ENCODE peak calls at places on chromosomes 6 and 20, in seven cellular contexts. G is endothelial cell; U is glutamatergic neuron; T is mucosa of descending colon; K is CD8-positive, alpha-beta T cell; V is hepatocyte; W is pancreas. H is an unnamed sample.

GRCh38 chr6:100464162-100464851 is 414 bp downstream of the SIM1 start:
- DNase-seq in G (peak; percentile 30), T (no peak), V (no peak), K (no peak), U (peak; percentile 75), W (no peak), H (no peak)

GRCh38 chr6:81451787-81452186 is 300.7 kb downstream of the TENT5A start:
- DNase-seq in T (no peak), G (no peak), V (peak; percentile 70), K (no peak), U (no peak), W (no peak), H (no peak)

GRCh38 chr6:30555428-30556005 is 772 bp downstream of the GNL1 start:
- DNase-seq in G (peak; percentile 52), U (peak; percentile 54), T (peak; percentile 76), K (no peak), W (no peak), V (peak; percentile 77), H (peak; percentile 45)

GRCh38 chr6:100464910-100465700 is at the start of gene SIM1:
- DNase-seq in G (peak; percentile 87), V (peak; percentile 73), W (peak; percentile 88), K (no peak), T (peak; percentile 51), U (peak; percentile 89), H (peak; percentile 58)

GRCh38 chr6:30075094-30075986 is at the start of gene RNF39:
- DNase-seq in W (no peak), T (peak; percentile 55), K (no peak), U (peak; percentile 64), G (no peak), V (peak; percentile 58), H (no peak)

GRCh38 chr20:38172344-38172743 is 7.3 kb upstream of the TGM2 start:
- DNase-seq in K (no peak), G (no peak), V (no peak), T (no peak), W (no peak), U (no peak), H (no peak)

GRCh38 chr6:156866181-156866862 is 89.1 kb downstream of the ARID1B start:
- DNase-seq in K (peak; percentile 17), G (no peak), V (peak; percentile 26), W (no peak), U (no peak), T (no peak), H (no peak)

GRCh38 chr20:19457551-19457950 is 245.1 kb downstream of the SLC24A3 start:
- DNase-seq in K (no peak), V (no peak), U (no peak), G (no peak), T (no peak), W (no peak), H (no peak)

GRCh38 chr6:35310265-35310831 is 12.7 kb downstream of the DEF6 start:
- DNase-seq in V (no peak), T (no peak), W (no peak), G (no peak), K (no peak), U (no peak), H (no peak)

GRCh38 chr6:149855741-149856140 is 8.4 kb downstream of the LRP11 start:
- DNase-seq in K (no peak), U (no peak), V (no peak), W (no peak), G (no peak), T (no peak), H (no peak)

GRCh38 chr20:59403261-59403961 is 103.0 kb downstream of the EDN3 start:
- DNase-seq in V (peak; percentile 79), K (peak; percentile 86), T (peak; percentile 63), W (peak; percentile 31), G (peak; percentile 86), U (peak; percentile 86), H (peak; percentile 86)

GRCh38 chr20:51661609-51662178 is 106.5 kb downstream of the ATP9A start:
- DNase-seq in V (peak; percentile 47), U (no peak), G (no peak), K (peak; percentile 16), W (no peak), T (no peak), H (no peak)

DNA sequence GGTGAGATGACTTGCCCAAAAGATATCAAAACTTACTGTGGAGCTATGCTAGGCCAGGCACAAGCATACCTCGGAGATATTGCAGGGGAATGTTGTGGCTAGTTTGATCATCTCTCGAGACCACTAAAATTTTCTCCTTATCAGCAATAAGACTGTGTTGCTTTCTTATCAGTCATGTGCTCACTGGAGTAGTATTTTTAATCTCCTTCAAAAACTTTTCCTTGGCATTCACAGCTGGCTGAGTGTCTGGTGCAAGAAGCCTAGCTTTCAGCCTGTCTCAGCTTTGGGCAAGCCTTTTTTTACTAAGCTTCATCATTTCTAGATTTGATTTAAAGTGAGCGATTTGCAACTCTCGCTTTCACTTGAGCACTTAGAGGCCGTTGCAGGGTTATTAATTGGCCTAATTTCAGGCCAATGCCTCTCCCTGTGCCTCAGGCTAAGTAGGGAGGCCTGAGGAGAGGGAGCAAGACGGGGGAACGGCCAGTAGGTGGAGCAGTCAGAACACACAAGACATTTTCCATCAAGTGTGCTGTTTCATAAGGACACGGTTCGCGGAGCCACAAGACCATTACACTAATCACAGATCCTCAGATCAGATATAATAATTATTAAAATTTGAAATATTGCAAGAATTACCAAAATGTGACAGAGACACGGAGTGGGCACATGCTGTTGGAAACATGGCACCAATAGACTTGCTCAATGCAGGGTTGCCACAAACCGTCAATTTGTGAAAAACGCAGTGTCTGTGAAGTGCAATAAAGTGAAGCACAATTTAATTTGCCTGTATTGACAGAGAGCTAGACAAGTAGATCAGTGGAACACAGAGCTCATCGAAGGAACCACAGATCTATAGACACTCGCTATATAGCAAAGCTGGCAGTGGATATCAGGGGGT is 106.8 kb upstream of the SIRPG start:
- DNase-seq in W (peak; percentile 55), V (peak; percentile 84), T (peak; percentile 62), K (peak; percentile 57), G (peak; percentile 75), U (peak; percentile 83), H (peak; percentile 65)
- TF ChIP-seq CTCF in W (peak; percentile 60), V (peak; percentile 78), T (peak; percentile 68), K (peak; percentile 88), G (peak; percentile 70), U (peak; percentile 75), H (peak; percentile 80)

DNA sequence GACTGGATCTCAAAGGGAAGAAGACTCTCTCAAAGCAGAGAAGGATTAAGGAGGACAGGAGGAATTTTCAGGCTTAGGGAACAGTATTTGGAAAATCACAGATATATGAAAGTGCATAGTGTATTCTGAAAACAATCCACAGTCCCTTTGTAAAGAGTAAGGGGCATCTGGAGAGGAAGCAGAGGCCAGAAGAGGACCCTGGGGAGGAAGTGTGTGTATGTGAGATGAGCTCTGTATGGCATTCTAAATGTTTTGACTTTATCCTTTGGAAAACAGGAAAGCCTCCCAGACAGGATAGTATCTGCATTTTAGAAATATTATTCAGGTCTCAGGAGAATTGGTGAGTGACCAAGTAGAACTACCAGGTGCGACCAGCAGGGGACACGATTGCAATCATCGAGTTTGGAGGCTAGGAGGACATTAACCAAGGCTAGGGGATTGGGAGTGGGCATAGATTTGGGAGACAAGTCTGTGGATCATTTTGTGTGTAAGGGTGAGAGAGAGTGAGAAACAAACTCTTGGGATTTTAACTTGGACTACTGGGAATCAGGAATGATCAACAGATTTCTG is 38.3 kb upstream of the FAM184A start:
- DNase-seq in K (no peak), G (peak; percentile 43), T (no peak), V (no peak), U (peak; percentile 31), W (no peak), H (no peak)
- TF ChIP-seq CTCF in K (peak; percentile 14), G (peak; percentile 90), T (no peak), V (peak; percentile 2), U (peak; percentile 77), W (no peak), H (peak; percentile 47)

DNA sequence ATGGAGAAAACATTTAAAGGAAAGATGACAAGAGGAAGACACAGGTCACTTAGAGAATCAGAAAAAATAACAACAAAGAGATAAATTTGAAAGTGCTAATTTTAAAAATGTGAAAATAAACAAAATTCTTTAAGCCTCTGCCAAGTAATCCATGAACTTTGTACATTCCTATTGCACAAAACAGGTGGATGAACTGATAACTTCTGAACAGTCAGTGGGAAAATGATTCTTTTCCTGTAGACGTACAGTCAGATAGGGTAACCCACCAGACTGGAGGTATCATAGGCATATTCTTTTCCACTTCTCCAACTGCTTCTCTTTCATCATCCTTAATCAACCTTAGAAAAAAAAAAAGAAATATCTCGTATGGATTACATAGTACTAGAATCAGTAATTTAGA is 36.5 kb upstream of the CRISP1 start:
- DNase-seq in G (no peak), U (no peak), K (no peak), W (no peak), V (no peak), T (no peak), H (no peak)
- TF ChIP-seq CTCF in G (no peak), U (no peak), K (no peak), W (no peak), V (no peak), T (no peak), H (no peak)

GRCh38 chr6:124961784-124962611 is at the start of gene RNF217:
- DNase-seq in G (peak; percentile 71), T (peak; percentile 73), W (peak; percentile 67), V (peak; percentile 71), U (peak; percentile 67), K (no peak), H (peak; percentile 35)
- TF ChIP-seq CTCF in G (no peak), T (no peak), W (no peak), V (no peak), U (no peak), K (no peak), H (peak; percentile 25)

GRCh38 chr6:42819803-42820508 is 38.1 kb downstream of the BICRAL start:
- DNase-seq in W (no peak), G (no peak), K (peak; percentile 7), U (no peak), T (no peak), V (no peak), H (no peak)
- TF ChIP-seq CTCF in W (no peak), G (no peak), K (no peak), U (no peak), T (no peak), V (no peak), H (peak; percentile 35)

GRCh38 chr20:25222461-25223178 is 25.3 kb upstream of the PYGB start:
- DNase-seq in T (peak; percentile 51), G (no peak), K (no peak), U (no peak), W (no peak), V (no peak), H (no peak)

GRCh38 chr20:25224941-25225340 is 22.9 kb upstream of the PYGB start:
- DNase-seq in V (no peak), U (no peak), T (peak; percentile 51), G (no peak), W (no peak), K (no peak), H (no peak)

GRCh38 chr20:25223765-25224720 is 23.8 kb upstream of the PYGB start:
- DNase-seq in W (no peak), K (no peak), V (no peak), U (no peak), T (peak; percentile 44), G (no peak), H (no peak)

GRCh38 chr20:25221592-25222460 is 26.1 kb upstream of the PYGB start:
- DNase-seq in G (no peak), K (no peak), V (no peak), U (no peak), W (no peak), T (no peak), H (no peak)

DNA sequence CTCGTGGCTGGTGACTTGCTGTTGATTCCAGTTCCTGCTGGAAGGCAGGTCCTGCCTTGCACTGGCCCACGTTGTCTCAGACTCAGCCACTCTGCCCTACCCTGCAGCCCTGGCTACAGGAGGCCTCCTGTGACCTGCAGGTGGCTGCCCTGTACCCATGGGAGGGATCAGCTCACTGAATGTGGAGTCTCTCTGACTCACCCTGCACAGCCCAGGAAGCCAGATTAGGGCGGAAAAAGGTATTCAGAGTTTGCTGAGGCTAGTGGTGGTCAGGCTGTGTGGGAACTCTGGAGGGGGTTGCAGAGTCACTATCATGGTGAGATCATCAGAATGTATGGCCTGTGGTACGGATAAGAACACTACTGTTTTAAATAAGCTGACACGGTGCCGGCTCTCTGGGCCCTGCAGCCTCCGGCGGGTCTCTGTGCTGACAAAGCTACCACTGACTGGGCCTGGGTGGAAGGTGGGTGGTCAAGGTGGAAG is 24.7 kb upstream of the PYGB start:
- DNase-seq in W (no peak), U (no peak), K (no peak), G (no peak), T (peak; percentile 68), V (peak; percentile 84), H (no peak)
- TF ChIP-seq CTCF in W (no peak), U (no peak), K (no peak), G (no peak), T (no peak), V (peak; percentile 19), H (no peak)

H was measured in neural crest cell.